ENCODE peak calls at places on chromosomes 16 and 17, in ten cellular contexts. L, Q, M, S, J, D, F, Z, Y and C are unnamed samples.

GRCh38 chr16:70784692-70785317 is 16.2 kb downstream of the VAC14 start:
- DNase-seq in S (no peak), L (no peak), Y (no peak), J (no peak), Z (no peak), F (no peak), Q (no peak), D (no peak), M (no peak), C (no peak)

GRCh38 chr17:8117980-8118768 is at the start of gene ALOXE3:
- DNase-seq in M (peak), Q (no peak), D (no peak), Z (peak), Y (no peak), S (peak), F (peak), J (peak), L (peak), C (peak)

GRCh38 chr16:82665025-82665424 is 38.3 kb downstream of the CDH13 start:
- DNase-seq in M (no peak), D (no peak), Z (no peak), Y (no peak), L (no peak), S (no peak), F (no peak), Q (no peak), J (no peak), C (no peak)

GRCh38 chr16:89114159-89114981 is 20.7 kb downstream of the ACSF3 start:
- DNase-seq in D (no peak), S (no peak), Q (no peak), M (no peak), J (no peak), L (peak), F (peak), Y (peak), Z (peak), C (peak)

GRCh38 chr16:29974291-29975133 is 844 bp downstream of the TAOK2 start:
- DNase-seq in J (peak), Y (no peak), D (peak), S (peak), M (no peak), L (peak), Z (no peak), Q (peak), F (no peak), C (no peak)

GRCh38 chr16:89467382-89467781 is 23.0 kb downstream of the ANKRD11 start:
- DNase-seq in Y (no peak), M (no peak), L (no peak), D (no peak), J (no peak), Z (no peak), F (no peak), S (no peak), Q (no peak), C (no peak)

GRCh38 chr17:12789976-12790805 is 893 bp downstream of the ARHGAP44 start:
- DNase-seq in M (no peak), Q (no peak), D (peak), J (no peak), Y (no peak), S (peak), F (no peak), Z (no peak), L (peak), C (peak)

GRCh38 chr17:60077672-60078519 is 825 bp downstream of the HEATR6 start:
- DNase-seq in Q (no peak), M (no peak), Z (peak), F (peak), J (no peak), D (no peak), S (no peak), Y (no peak), L (no peak), C (peak)

GRCh38 chr17:4003501-4004421 is 39.5 kb upstream of the ATP2A3 start:
- DNase-seq in D (no peak), L (peak), Y (no peak), Q (no peak), M (no peak), Z (no peak), J (no peak), F (no peak), S (peak), C (no peak)

GRCh38 chr17:78411241-78411855 is 32.9 kb downstream of the PGS1 start:
- DNase-seq in F (no peak), Z (no peak), S (peak), M (no peak), Y (no peak), J (no peak), Q (no peak), D (no peak), L (no peak), C (no peak)

GRCh38 chr17:67376892-67377726 is at the start of gene PITPNC1:
- DNase-seq in L (peak), D (peak), S (peak), Y (peak), M (peak), J (peak), Z (peak), F (peak), Q (peak), C (peak)

GRCh38 chr17:74237321-74237720 is 23.9 kb downstream of the TTYH2 start:
- DNase-seq in S (no peak), D (no peak), F (no peak), Z (no peak), Y (no peak), J (no peak), M (no peak), L (no peak), Q (no peak), C (no peak)

GRCh38 chr17:29219378-29220047 is 27.1 kb upstream of the CRYBA1 start:
- DNase-seq in Z (peak), F (peak), S (peak), J (peak), D (peak), Q (peak), M (peak), Y (peak), L (peak), C (peak)

GRCh38 chr16:74936902-74937560 is 47.9 kb downstream of the WDR59 start:
- DNase-seq in S (no peak), L (no peak), Y (no peak), D (no peak), Z (peak), F (peak), M (peak), Q (no peak), J (peak), C (no peak)

GRCh38 chr17:28811594-28812135 is 30.9 kb downstream of the FAM222B start:
- DNase-seq in F (peak), J (peak), M (peak), S (peak), Y (no peak), L (peak), D (no peak), Z (peak), Q (no peak), C (peak)

GRCh38 chr17:79808763-79809529 is 12.1 kb upstream of the CBX8 start:
- DNase-seq in F (no peak), Q (no peak), Y (no peak), D (no peak), J (peak), M (peak), L (peak), Z (no peak), S (no peak), C (peak)

GRCh38 chr16:51938861-51939260 is 608.1 kb downstream of the TOX3 start:
- DNase-seq in Y (no peak), Q (no peak), M (no peak), Z (no peak), F (no peak), J (no peak), L (no peak), S (no peak), D (no peak), C (peak)

GRCh38 chr16:51937771-51938170 is 609.2 kb downstream of the TOX3 start:
- DNase-seq in Q (no peak), J (no peak), Y (no peak), M (no peak), F (no peak), S (no peak), L (no peak), D (no peak), Z (peak), C (no peak)

GRCh38 chr16:51940183-51940582 is 606.8 kb downstream of the TOX3 start:
- DNase-seq in Z (no peak), M (no peak), Q (no peak), Y (no peak), F (no peak), J (no peak), L (no peak), D (no peak), S (no peak), C (no peak)

GRCh38 chr16:51939371-51940005 is 607.5 kb downstream of the TOX3 start:
- DNase-seq in F (no peak), L (no peak), Z (no peak), S (no peak), J (no peak), Y (no peak), Q (no peak), M (no peak), D (no peak), C (no peak)

GRCh38 chr16:51941412-51941811 is 605.5 kb downstream of the TOX3 start:
- DNase-seq in L (no peak), M (no peak), Z (no peak), D (no peak), J (no peak), Y (no peak), Q (no peak), F (no peak), S (no peak), C (no peak)
- TF ChIP-seq CTCF in L (peak), M (no peak), Z (peak), D (no peak), J (no peak), Y (no peak), Q (no peak), F (no peak), S (no peak), C (peak)

GRCh38 chr16:57527610-57528360 is 8.6 kb downstream of the CCDC102A start:
- DNase-seq in S (no peak), L (no peak), Q (no peak), Z (no peak), J (no peak), M (no peak), D (no peak), Y (no peak), F (no peak), C (no peak)

GRCh38 chr16:57525761-57526160 is 10.6 kb downstream of the CCDC102A start:
- DNase-seq in J (no peak), L (no peak), Q (no peak), S (no peak), Z (no peak), M (no peak), D (no peak), F (no peak), Y (no peak), C (peak)

GRCh38 chr16:57526498-57526897 is 9.9 kb downstream of the CCDC102A start:
- DNase-seq in D (no peak), Y (no peak), F (no peak), J (no peak), S (no peak), M (no peak), Q (no peak), L (no peak), Z (no peak), C (no peak)

GRCh38 chr16:57528499-57529323 is 7.7 kb downstream of the CCDC102A start:
- DNase-seq in F (no peak), J (no peak), Z (no peak), Q (no peak), Y (no peak), L (peak), S (no peak), D (no peak), M (no peak), C (peak)

DNA sequence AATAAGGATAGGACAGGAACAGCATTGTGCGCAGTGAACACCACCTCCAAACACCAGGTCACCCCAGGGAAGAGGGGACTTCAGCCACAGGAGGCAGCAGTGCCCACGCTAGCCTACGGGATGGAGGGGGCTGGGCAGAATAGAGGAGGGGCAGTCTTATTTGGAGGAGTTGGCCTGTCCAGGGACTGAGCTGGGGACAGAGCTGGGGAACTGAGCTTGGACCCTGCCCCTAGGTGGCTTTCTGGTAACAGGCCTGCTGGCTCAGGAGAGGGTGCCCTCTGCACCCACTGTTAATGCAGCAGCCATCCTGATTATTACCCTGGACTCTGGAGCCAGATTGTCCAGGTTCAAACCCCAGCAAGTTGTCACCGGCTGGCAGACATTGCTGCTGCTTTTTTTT is 9.3 kb downstream of the CCDC102A start:
- DNase-seq in D (no peak), S (no peak), Z (no peak), L (no peak), F (no peak), Q (no peak), J (no peak), Y (no peak), M (no peak), C (no peak)
- H3K4me3 ChIP-seq in D (no peak), S (no peak), Z (no peak), L (no peak), F (no peak), Q (no peak), J (no peak), Y (no peak), M (no peak), C (no peak)

GRCh38 chr17:41748275-41748674 is 13.8 kb upstream of the HAP1 start:
- DNase-seq in F (no peak), J (no peak), Z (no peak), Y (no peak), S (no peak), M (no peak), Q (no peak), L (no peak), D (no peak), C (peak)
- TF ChIP-seq CTCF in F (no peak), J (no peak), Z (no peak), Y (no peak), S (no peak), M (no peak), Q (no peak), L (no peak), D (no peak), C (no peak)

GRCh38 chr17:58323420-58324408 is 4.9 kb downstream of the TSPOAP1 start:
- DNase-seq in Z (no peak), S (no peak), F (no peak), Q (no peak), M (no peak), J (no peak), D (no peak), Y (no peak), L (no peak), C (no peak)
- H3K4me3 ChIP-seq in Z (peak), S (no peak), F (no peak), Q (peak), M (no peak), J (peak), D (peak), Y (peak), L (peak), C (peak)